ENCODE peak calls at places on chromosomes 11 and 22, in six cellular contexts. L, F, I, Z, U and C are unnamed samples. For H3K27me3, the result is how much of the 10 kb centered on the place peaks cover.

GRCh38 chr11:107962181-107962580 is 33.9 kb downstream of the RAB39A start:
- DNase-seq in L (peak), F (peak), I (no peak), Z (no peak), U (no peak), C (no peak)

GRCh38 chr22:44384981-44385610 is 72.3 kb upstream of the SHISAL1 start:
- DNase-seq in L (peak), F (no peak), I (no peak), Z (no peak), U (no peak), C (no peak)

GRCh38 chr11:75024068-75024449 is 35.3 kb downstream of the NEU3 start:
- DNase-seq in L (no peak), F (no peak), I (peak), Z (no peak), U (no peak), C (no peak)

GRCh38 chr22:37187552-37187890 is 526 bp downstream of the C1QTNF6 start:
- DNase-seq in L (peak), F (no peak), I (no peak), Z (peak), U (no peak), C (no peak)

GRCh38 chr11:130212431-130212961 is 52.9 kb downstream of the ST14 start:
- DNase-seq in L (peak), F (no peak), I (peak), Z (no peak), U (no peak), C (peak)

GRCh38 chr22:29998627-29999026 is 81.6 kb upstream of the HORMAD2 start:
- DNase-seq in L (no peak), F (no peak), I (no peak), Z (no peak), U (no peak), C (no peak)

GRCh38 chr11:7672960-7673723 is at the start of gene CYB5R2:
- DNase-seq in L (peak), F (no peak), I (peak), Z (peak), U (peak), C (no peak)

GRCh38 chr11:17923213-17923612 is 89.6 kb downstream of the SERGEF start:
- DNase-seq in L (no peak), F (peak), I (no peak), Z (no peak), U (no peak), C (no peak)

GRCh38 chr22:40449676-40450035 is 79.3 kb downstream of the SGSM3 start:
- DNase-seq in L (peak), F (peak), I (no peak), Z (no peak), U (no peak), C (no peak)

GRCh38 chr11:66854729-66855211 is 2.1 kb upstream of the LRFN4 start:
- DNase-seq in L (peak), F (no peak), I (no peak), Z (no peak), U (no peak), C (no peak)

GRCh38 chr11:9380773-9381172 is 3.7 kb upstream of the IPO7 start:
- DNase-seq in L (peak), F (no peak), I (no peak), Z (no peak), U (no peak), C (no peak)

GRCh38 chr11:30876656-30877371 is 290.7 kb upstream of the MPPED2 start:
- DNase-seq in L (no peak), F (no peak), I (no peak), Z (peak), U (no peak), C (no peak)

GRCh38 chr11:129695543-129696308 is 119.9 kb upstream of the TMEM45B start:
- DNase-seq in L (peak), F (peak), I (peak), Z (peak), U (peak), C (peak)

GRCh38 chr11:65429724-65430405 is 7.3 kb downstream of the NEAT1 start:
- DNase-seq in L (no peak), F (peak), I (no peak), Z (peak), U (no peak), C (peak)

GRCh38 chr11:8906629-8907028 is 4.4 kb upstream of the AKIP1 start:
- DNase-seq in L (peak), F (peak), I (no peak), Z (peak), U (peak), C (no peak)

GRCh38 chr22:30290679-30291333 is 1.5 kb upstream of the CASTOR1 start:
- DNase-seq in L (peak), F (peak), I (no peak), Z (peak), U (no peak), C (peak)

GRCh38 chr11:84902445-84902844 is 724.7 kb downstream of the DLG2 start:
- DNase-seq in L (no peak), F (no peak), I (no peak), Z (no peak), U (no peak), C (no peak)

GRCh38 chr11:66580803-66581202 is 12.1 kb downstream of the CCDC87 start:
- DNase-seq in L (peak), F (no peak), I (no peak), Z (no peak), U (no peak), C (no peak)

GRCh38 chr11:71304491-71304890 is 52.1 kb upstream of the SHANK2 start:
- DNase-seq in L (no peak), F (no peak), I (no peak), Z (no peak), U (no peak), C (no peak)

GRCh38 chr22:49075150-49075549 is 752.5 kb downstream of the BRD1 start:
- DNase-seq in L (no peak), F (no peak), I (no peak), Z (no peak), U (no peak), C (no peak)
- H3K27me3 ChIP-seq in L (under half), F (under half), I (under half), Z (under half), U (under half), C (under half)

GRCh38 chr11:119602745-119603373 is 126.1 kb downstream of the NECTIN1 start:
- DNase-seq in L (no peak), F (no peak), I (peak), Z (no peak), U (no peak), C (no peak)
- TF ChIP-seq CTCF in L (no peak), F (no peak), I (peak), Z (peak), U (peak), C (peak)

GRCh38 chr22:22929381-22930221 is 42.0 kb downstream of the IGLL5 start:
- DNase-seq in L (no peak), F (no peak), I (no peak), Z (no peak), U (no peak), C (no peak)
- H2AFZ ChIP-seq in L (no peak), F (no peak), I (no peak), Z (no peak), U (no peak), C (no peak)

GRCh38 chr22:46053563-46054090 is 76.7 kb upstream of the WNT7B start:
- DNase-seq in L (peak), F (peak), I (no peak), Z (peak), U (no peak), C (peak)

GRCh38 chr22:46054091-46054877 is 77.3 kb upstream of the WNT7B start:
- DNase-seq in L (peak), F (peak), I (no peak), Z (peak), U (no peak), C (peak)

GRCh38 chr22:46055851-46056168 is 78.8 kb upstream of the WNT7B start:
- DNase-seq in L (no peak), F (no peak), I (no peak), Z (no peak), U (no peak), C (no peak)

GRCh38 chr22:46055176-46055850 is 78.4 kb upstream of the WNT7B start:
- DNase-seq in L (peak), F (peak), I (no peak), Z (peak), U (no peak), C (no peak)

DNA sequence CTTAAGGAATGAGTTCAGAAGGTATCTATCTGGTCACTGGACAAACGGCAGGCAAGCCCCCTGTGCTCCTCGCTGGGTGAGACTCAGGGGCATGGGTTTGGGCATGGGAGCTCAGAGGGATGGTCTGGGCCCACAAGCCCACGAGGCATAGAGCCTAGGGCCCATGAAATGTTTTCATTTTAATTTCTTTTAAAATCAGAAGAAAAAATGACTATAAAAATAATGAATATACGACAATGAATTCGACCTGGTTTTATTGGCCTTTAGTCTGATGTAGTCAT is 77.9 kb upstream of the WNT7B start:
- DNase-seq in L (peak), F (no peak), I (no peak), Z (no peak), U (no peak), C (no peak)
- H3K27me3 ChIP-seq in L (under half), F (under half), I (under half), Z (under half), U (under half), C (under half)

GRCh38 chr11:2357246-2357645 is 19.9 kb upstream of the CD81 start:
- DNase-seq in L (no peak), F (no peak), I (no peak), Z (no peak), U (no peak), C (no peak)

GRCh38 chr11:2351701-2352100 is 25.4 kb upstream of the CD81 start:
- DNase-seq in L (no peak), F (no peak), I (no peak), Z (no peak), U (no peak), C (no peak)

GRCh38 chr11:2358754-2359444 is 18.2 kb upstream of the CD81 start:
- DNase-seq in L (no peak), F (no peak), I (no peak), Z (no peak), U (no peak), C (no peak)

GRCh38 chr11:2359557-2359956 is 17.6 kb upstream of the CD81 start:
- DNase-seq in L (no peak), F (no peak), I (no peak), Z (no peak), U (no peak), C (no peak)

DNA sequence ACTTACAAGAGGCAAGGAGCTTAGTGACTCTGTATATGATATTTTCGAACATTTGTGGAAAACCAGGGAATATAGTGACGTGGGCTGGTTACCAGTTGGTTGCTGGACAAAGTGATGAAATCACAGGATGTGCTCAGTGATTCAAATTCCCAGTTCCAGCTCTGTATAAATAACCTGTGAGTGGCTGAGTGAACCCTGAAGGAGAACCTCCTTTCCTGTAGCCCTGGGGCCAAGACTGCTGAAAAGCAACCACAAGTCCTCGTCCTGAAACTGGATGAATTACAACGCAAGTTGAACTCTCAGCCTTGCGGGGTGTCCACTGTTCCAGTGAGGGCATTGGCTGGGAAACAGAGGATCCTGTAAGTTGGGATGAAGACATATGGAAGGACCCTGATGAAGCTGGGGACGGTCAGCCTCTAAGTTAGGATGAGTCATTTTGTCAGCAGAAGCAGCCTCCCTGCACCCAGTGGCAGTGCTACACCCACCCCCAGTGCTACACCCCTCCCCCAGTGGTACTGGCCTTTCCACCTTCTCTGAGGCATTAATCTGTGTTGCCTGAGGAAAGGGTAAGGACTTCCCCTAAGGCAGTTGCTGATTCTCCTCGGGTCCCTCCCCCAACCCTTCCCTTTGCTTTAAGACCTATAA is 22.0 kb upstream of the CD81 start:
- DNase-seq in L (peak), F (no peak), I (no peak), Z (peak), U (no peak), C (no peak)
- TF ChIP-seq CTCF in L (no peak), F (no peak), I (no peak), Z (no peak), U (no peak), C (no peak)

DNA sequence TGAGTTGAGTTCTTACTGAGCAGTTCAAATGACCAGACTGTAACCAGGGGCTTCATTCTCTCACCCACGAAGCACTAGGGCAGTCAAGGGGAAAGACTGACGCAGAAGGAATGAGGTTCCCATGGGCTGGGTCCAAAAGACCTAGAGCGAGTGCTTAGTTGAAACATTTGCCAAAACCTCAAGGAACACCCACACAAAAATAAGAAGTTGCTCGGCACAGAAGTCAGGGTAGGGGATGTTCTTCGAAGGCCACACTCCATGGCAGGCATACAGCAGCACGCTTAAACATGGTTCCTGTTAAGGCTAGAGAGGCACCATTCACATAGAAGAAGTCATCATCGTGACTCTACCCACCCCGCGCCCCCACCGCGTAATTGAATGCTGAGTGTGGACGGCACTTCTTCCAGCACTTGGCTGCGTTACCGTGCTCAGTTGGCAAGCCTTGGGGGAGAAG is 52.9 kb downstream of the TIMP3 start:
- DNase-seq in L (no peak), F (peak), I (no peak), Z (no peak), U (no peak), C (no peak)
- H2AFZ ChIP-seq in L (no peak), F (no peak), I (no peak), Z (no peak), U (no peak), C (no peak)